ENCODE peak calls at places on chromosomes 6 and 20, in five cellular contexts. One of them, this sample, is unnamed.
A peak's percentile ranks its signal among the peaks of the same experiment; 100 is the strongest.

GRCh38 chr6:87837444-87837843 is 135.4 kb upstream of the AKIRIN2 start:
- DNase-seq in sigmoid colon: no peak
- DNase-seq in IMR-90: no peak
- DNase-seq in mucosa of descending colon: no peak
- DNase-seq in psoas muscle: no peak
- DNase-seq in this sample: no peak

GRCh38 chr6:169763881-169764280 is 12.5 kb downstream of the ERMARD start:
- DNase-seq in sigmoid colon: no peak
- DNase-seq in IMR-90: no peak
- DNase-seq in mucosa of descending colon: no peak
- DNase-seq in psoas muscle: no peak
- DNase-seq in this sample: no peak

GRCh38 chr6:109252261-109253041 is 129.8 kb downstream of the CD164 start:
- DNase-seq in sigmoid colon: no peak
- DNase-seq in IMR-90: no peak
- DNase-seq in mucosa of descending colon: no peak
- DNase-seq in psoas muscle: no peak
- DNase-seq in this sample: peak; percentile 27

GRCh38 chr6:88165087-88165876 is 865 bp downstream of the CNR1 start:
- DNase-seq in sigmoid colon: no peak
- DNase-seq in IMR-90: no peak
- DNase-seq in mucosa of descending colon: no peak
- DNase-seq in psoas muscle: no peak
- DNase-seq in this sample: no peak

GRCh38 chr6:122726649-122727048 is 52.9 kb upstream of the FABP7 start:
- DNase-seq in sigmoid colon: no peak
- DNase-seq in IMR-90: peak; percentile 37
- DNase-seq in mucosa of descending colon: no peak
- DNase-seq in psoas muscle: no peak
- DNase-seq in this sample: peak; percentile 42

GRCh38 chr20:60080401-60080800 is 122.2 kb downstream of the CDH26 start:
- DNase-seq in sigmoid colon: peak; percentile 29
- DNase-seq in IMR-90: no peak
- DNase-seq in mucosa of descending colon: no peak
- DNase-seq in psoas muscle: no peak
- DNase-seq in this sample: no peak

GRCh38 chr6:48757661-48758060 is 646.7 kb upstream of the PTCHD4 start:
- DNase-seq in sigmoid colon: no peak
- DNase-seq in IMR-90: no peak
- DNase-seq in mucosa of descending colon: no peak
- DNase-seq in psoas muscle: no peak
- DNase-seq in this sample: no peak

GRCh38 chr20:32539817-32540675 is 45.1 kb downstream of the NOL4L start:
- DNase-seq in sigmoid colon: no peak
- DNase-seq in IMR-90: no peak
- DNase-seq in mucosa of descending colon: peak; percentile 46
- DNase-seq in psoas muscle: no peak
- DNase-seq in this sample: peak; percentile 50

GRCh38 chr20:13736792-13737191 is 47.9 kb downstream of the ESF1 start:
- DNase-seq in sigmoid colon: no peak
- DNase-seq in IMR-90: peak; percentile 81
- DNase-seq in mucosa of descending colon: no peak
- DNase-seq in psoas muscle: no peak
- DNase-seq in this sample: no peak

GRCh38 chr20:1846341-1846740 is 48.9 kb upstream of the SIRPA start:
- DNase-seq in sigmoid colon: no peak
- DNase-seq in IMR-90: no peak
- DNase-seq in mucosa of descending colon: no peak
- DNase-seq in psoas muscle: no peak
- DNase-seq in this sample: no peak

GRCh38 chr6:137165375-137166246 is 7.8 kb downstream of the IL22RA2 start:
- DNase-seq in sigmoid colon: no peak
- DNase-seq in IMR-90: no peak
- DNase-seq in mucosa of descending colon: peak; percentile 73
- DNase-seq in psoas muscle: no peak
- DNase-seq in this sample: peak; percentile 9

GRCh38 chr6:551405-551804 is 105.5 kb downstream of the HUS1B start:
- DNase-seq in sigmoid colon: no peak
- DNase-seq in IMR-90: peak; percentile 51
- DNase-seq in mucosa of descending colon: no peak
- DNase-seq in psoas muscle: no peak
- DNase-seq in this sample: no peak

GRCh38 chr20:32908334-32909292 is 49.9 kb downstream of the EFCAB8 start:
- DNase-seq in sigmoid colon: no peak
- DNase-seq in IMR-90: no peak
- DNase-seq in mucosa of descending colon: no peak
- DNase-seq in psoas muscle: no peak
- DNase-seq in this sample: no peak

GRCh38 chr6:161684721-161685120 is 410.9 kb upstream of the AGPAT4 start:
- DNase-seq in sigmoid colon: no peak
- DNase-seq in IMR-90: no peak
- DNase-seq in mucosa of descending colon: no peak
- DNase-seq in psoas muscle: no peak
- DNase-seq in this sample: no peak

GRCh38 chr6:96156425-96156824 is 140.7 kb downstream of the FUT9 start:
- DNase-seq in sigmoid colon: no peak
- DNase-seq in IMR-90: no peak
- DNase-seq in mucosa of descending colon: no peak
- DNase-seq in psoas muscle: no peak
- DNase-seq in this sample: no peak

GRCh38 chr6:111871207-111871606 is 2.0 kb downstream of the FYN start:
- DNase-seq in sigmoid colon: no peak
- DNase-seq in IMR-90: no peak
- DNase-seq in mucosa of descending colon: no peak
- DNase-seq in psoas muscle: no peak
- DNase-seq in this sample: no peak

GRCh38 chr6:16473184-16473907 is 235.0 kb downstream of the GMPR start:
- DNase-seq in sigmoid colon: no peak
- DNase-seq in IMR-90: no peak
- DNase-seq in mucosa of descending colon: no peak
- DNase-seq in psoas muscle: no peak
- DNase-seq in this sample: no peak

GRCh38 chr6:108947114-108947854 is 99.1 kb downstream of the ARMC2 start:
- DNase-seq in sigmoid colon: no peak
- DNase-seq in IMR-90: peak; percentile 82
- DNase-seq in mucosa of descending colon: no peak
- DNase-seq in psoas muscle: no peak
- DNase-seq in this sample: peak; percentile 19

GRCh38 chr6:46998436-46999017 is 43.6 kb downstream of the ADGRF1 start:
- DNase-seq in sigmoid colon: no peak
- DNase-seq in IMR-90: no peak
- DNase-seq in mucosa of descending colon: no peak
- DNase-seq in psoas muscle: no peak
- DNase-seq in this sample: no peak

GRCh38 chr6:13038315-13039261 is 289.7 kb downstream of the TBC1D7 start:
- DNase-seq in sigmoid colon: no peak
- DNase-seq in IMR-90: no peak
- DNase-seq in mucosa of descending colon: no peak
- DNase-seq in psoas muscle: no peak
- DNase-seq in this sample: no peak

GRCh38 chr20:55004044-55004443 is 528.7 kb downstream of the DOK5 start:
- DNase-seq in sigmoid colon: no peak
- DNase-seq in IMR-90: no peak
- DNase-seq in mucosa of descending colon: no peak
- DNase-seq in psoas muscle: no peak
- DNase-seq in this sample: no peak

GRCh38 chr6:137589067-137589848 is 95.1 kb upstream of the OLIG3 start:
- DNase-seq in sigmoid colon: no peak
- DNase-seq in IMR-90: peak; percentile 50
- DNase-seq in mucosa of descending colon: no peak
- DNase-seq in psoas muscle: no peak
- DNase-seq in this sample: peak; percentile 27

GRCh38 chr20:59891581-59891980 is 41.9 kb downstream of the SYCP2 start:
- DNase-seq in sigmoid colon: no peak
- DNase-seq in IMR-90: no peak
- DNase-seq in mucosa of descending colon: no peak
- DNase-seq in psoas muscle: no peak
- DNase-seq in this sample: no peak

GRCh38 chr6:148179786-148180185 is 162.9 kb upstream of the SASH1 start:
- DNase-seq in sigmoid colon: no peak
- DNase-seq in IMR-90: peak; percentile 25
- DNase-seq in mucosa of descending colon: no peak
- DNase-seq in psoas muscle: no peak
- DNase-seq in this sample: peak; percentile 24

GRCh38 chr6:3376888-3377535 is 79.8 kb downstream of the SLC22A23 start:
- DNase-seq in sigmoid colon: peak; percentile 61
- DNase-seq in IMR-90: no peak
- DNase-seq in mucosa of descending colon: no peak
- DNase-seq in psoas muscle: no peak
- DNase-seq in this sample: no peak

GRCh38 chr20:58693226-58694006 is 816 bp downstream of the NPEPL1 start:
- DNase-seq in sigmoid colon: peak; percentile 73
- DNase-seq in IMR-90: no peak
- DNase-seq in mucosa of descending colon: peak; percentile 66
- DNase-seq in psoas muscle: no peak
- DNase-seq in this sample: peak; percentile 41

GRCh38 chr20:56865055-56865454 is 235.9 kb downstream of the TFAP2C start:
- DNase-seq in sigmoid colon: peak; percentile 92
- DNase-seq in IMR-90: no peak
- DNase-seq in mucosa of descending colon: no peak
- DNase-seq in psoas muscle: no peak
- DNase-seq in this sample: no peak

GRCh38 chr6:1004885-1005635 is 306.8 kb upstream of the FOXQ1 start:
- DNase-seq in sigmoid colon: no peak
- DNase-seq in IMR-90: no peak
- DNase-seq in mucosa of descending colon: no peak
- DNase-seq in psoas muscle: no peak
- DNase-seq in this sample: no peak

GRCh38 chr20:52824494-52825216 is 147.5 kb upstream of the TSHZ2 start:
- DNase-seq in sigmoid colon: no peak
- DNase-seq in IMR-90: no peak
- DNase-seq in mucosa of descending colon: no peak
- DNase-seq in psoas muscle: no peak
- DNase-seq in this sample: no peak
- TF ChIP-seq CTCF in sigmoid colon: no peak
- TF ChIP-seq CTCF in IMR-90: no peak
- TF ChIP-seq CTCF in mucosa of descending colon: no peak
- TF ChIP-seq CTCF in psoas muscle: no peak
- TF ChIP-seq CTCF in this sample: no peak

GRCh38 chr20:11231742-11232141 is 557.9 kb upstream of the JAG1 start:
- DNase-seq in sigmoid colon: no peak
- DNase-seq in IMR-90: no peak
- DNase-seq in mucosa of descending colon: no peak
- DNase-seq in psoas muscle: no peak
- DNase-seq in this sample: no peak
- TF ChIP-seq CTCF in sigmoid colon: no peak
- TF ChIP-seq CTCF in IMR-90: no peak
- TF ChIP-seq CTCF in mucosa of descending colon: no peak
- TF ChIP-seq CTCF in psoas muscle: no peak
- TF ChIP-seq CTCF in this sample: no peak

DNA sequence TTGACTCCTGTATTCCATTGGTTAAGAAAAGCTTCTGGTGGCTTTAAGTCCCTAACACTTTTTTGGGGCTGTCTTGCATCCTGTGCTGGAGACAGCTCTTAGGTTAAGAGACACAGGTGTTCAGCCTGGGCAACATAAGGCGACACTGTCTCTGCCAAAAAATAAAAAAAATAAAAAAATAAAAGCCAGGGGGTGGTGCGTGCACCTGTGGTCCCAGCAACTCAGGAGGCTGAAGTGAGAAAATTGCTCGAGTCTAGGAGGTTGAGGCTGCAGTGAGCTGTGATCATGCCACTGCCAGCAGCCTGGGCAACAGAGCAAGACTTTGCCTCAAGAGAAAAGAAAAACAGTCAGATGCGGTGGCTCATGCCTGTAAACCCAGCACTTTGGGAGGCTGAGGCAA is 55.6 kb upstream of the ZMYND8 start:
- DNase-seq in sigmoid colon: no peak
- DNase-seq in IMR-90: no peak
- DNase-seq in mucosa of descending colon: no peak
- DNase-seq in psoas muscle: no peak
- DNase-seq in this sample: no peak
- TF ChIP-seq CTCF in sigmoid colon: no peak
- TF ChIP-seq CTCF in IMR-90: no peak
- TF ChIP-seq CTCF in mucosa of descending colon: no peak
- TF ChIP-seq CTCF in psoas muscle: no peak
- TF ChIP-seq CTCF in this sample: no peak

DNA sequence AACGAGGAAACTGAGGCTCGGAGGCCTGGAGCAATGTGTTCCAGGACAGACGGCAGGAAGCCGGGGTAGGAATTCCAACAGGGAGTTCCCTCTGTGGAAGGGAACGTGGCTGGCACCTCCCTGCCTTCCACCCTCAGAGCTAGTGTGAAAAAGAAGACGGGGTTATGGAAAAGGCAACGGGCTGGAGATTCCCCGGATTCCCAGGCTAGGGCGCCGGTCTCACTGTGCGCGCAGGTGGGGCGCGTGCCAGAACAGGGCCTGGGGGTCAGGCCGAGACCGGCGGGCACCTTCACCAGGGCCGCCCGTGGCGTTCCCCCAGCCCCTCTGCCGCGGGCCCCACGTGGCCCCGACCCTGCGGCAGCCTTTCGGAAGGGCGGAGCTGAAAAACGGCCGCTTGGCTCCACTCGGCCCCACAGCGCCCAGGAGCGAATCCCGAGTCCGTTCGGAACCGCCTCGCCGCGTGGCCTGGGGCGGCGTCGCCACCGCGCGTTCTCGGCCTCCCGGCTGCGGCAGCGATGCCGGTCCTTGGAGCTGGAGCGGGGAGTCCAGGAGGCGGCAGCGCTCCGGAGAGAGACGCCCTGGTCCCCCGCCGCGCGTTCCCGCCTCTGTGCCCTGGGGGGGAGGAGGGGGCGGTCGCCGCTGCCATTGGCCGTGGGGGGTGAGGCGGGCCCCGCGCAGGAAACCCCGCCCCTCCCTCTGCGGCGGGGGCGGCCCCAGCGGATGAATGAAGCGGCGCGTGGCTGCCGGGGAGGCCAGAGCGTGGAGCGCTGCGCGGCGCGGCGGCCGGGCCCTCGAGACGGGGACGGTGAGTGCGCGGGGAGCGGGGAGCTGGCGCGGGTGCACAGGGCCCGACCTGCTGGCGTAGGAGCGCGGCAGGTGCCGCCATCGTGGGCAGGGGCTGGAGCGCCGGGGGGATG is at the start of gene SLCO4A1:
- DNase-seq in sigmoid colon: peak; percentile 84
- DNase-seq in IMR-90: peak; percentile 44
- DNase-seq in mucosa of descending colon: peak; percentile 91
- DNase-seq in psoas muscle: peak; percentile 85
- DNase-seq in this sample: peak; percentile 95
- TF ChIP-seq CTCF in sigmoid colon: no peak
- TF ChIP-seq CTCF in IMR-90: no peak
- TF ChIP-seq CTCF in mucosa of descending colon: no peak
- TF ChIP-seq CTCF in psoas muscle: peak; percentile 8
- TF ChIP-seq CTCF in this sample: no peak

This sample was measured in Calu3.